ENCODE peak calls at places on chromosomes 4 and X, in nine cellular contexts. Q is nephron progenitor cell, N is kidney epithelial cell, B is fibroblast of lung, F is GM12865, Y is BE2C, X is progenitor cell of endocrine pancreas, Z is endothelial cell, H is GM13976. D is an unnamed sample.

GRCh38 chr4:8696369-8697127 is 104.0 kb downstream of the CPZ start:
- DNase-seq in Q (no peak), N (no peak), B (no peak), F (no peak), Y (no peak), X (no peak), Z (no peak), H (no peak), D (no peak)

GRCh38 chr4:106063009-106063408 is 167.7 kb downstream of the NPNT start:
- DNase-seq in Q (no peak), N (peak), B (peak), F (no peak), Y (no peak), X (no peak), Z (no peak), H (no peak), D (peak)

GRCh38 chr4:74529284-74530041 is 84.5 kb downstream of the AREG start:
- DNase-seq in Q (no peak), N (no peak), B (no peak), F (no peak), Y (no peak), X (no peak), Z (no peak), H (no peak), D (no peak)

GRCh38 chrX:131841496-131842410 is 181.3 kb upstream of the STK26 start:
- DNase-seq in Q (peak), N (peak), B (peak), F (peak), Y (peak), X (peak), Z (no peak), H (peak), D (peak)

GRCh38 chr4:79255793-79256192 is 70.1 kb downstream of the NAA11 start:
- DNase-seq in Q (no peak), N (no peak), B (no peak), F (no peak), Y (peak), X (no peak), Z (no peak), H (no peak), D (no peak)

GRCh38 chr4:163191999-163192398 is 25.3 kb upstream of the NAF1 start:
- DNase-seq in Q (no peak), N (no peak), B (no peak), F (peak), Y (no peak), X (no peak), Z (no peak), H (no peak), D (peak)

GRCh38 chr4:78569291-78569821 is 17.8 kb downstream of the ANXA3 start:
- DNase-seq in Q (no peak), N (peak), B (peak), F (no peak), Y (no peak), X (no peak), Z (no peak), H (no peak), D (peak)

GRCh38 chrX:110087485-110088356 is 84.8 kb downstream of the TMEM164 start:
- DNase-seq in Q (no peak), N (peak), B (peak), F (no peak), Y (no peak), X (no peak), Z (no peak), H (no peak), D (peak)

GRCh38 chr4:94933799-94934198 is 176.0 kb downstream of the BMPR1B start:
- DNase-seq in Q (no peak), N (no peak), B (peak), F (no peak), Y (no peak), X (no peak), Z (no peak), H (no peak), D (peak)

GRCh38 chr4:185665655-185666054 is 130.3 kb upstream of the PDLIM3 start:
- DNase-seq in Q (peak), N (no peak), B (no peak), F (no peak), Y (no peak), X (no peak), Z (no peak), H (no peak), D (no peak)

GRCh38 chr4:166501941-166502382 is 628.9 kb downstream of the TLL1 start:
- DNase-seq in Q (peak), N (no peak), B (peak), F (peak), Y (peak), X (no peak), Z (peak), H (peak), D (peak)

GRCh38 chr4:87848622-87849351 is 16.0 kb downstream of the MEPE start:
- DNase-seq in Q (peak), N (no peak), B (peak), F (peak), Y (peak), X (no peak), Z (peak), H (no peak), D (peak)

GRCh38 chr4:98027827-98028226 is 115.4 kb downstream of the STPG2 start:
- DNase-seq in Q (no peak), N (peak), B (peak), F (no peak), Y (no peak), X (no peak), Z (no peak), H (no peak), D (peak)

GRCh38 chrX:39941332-39941920 is 156.3 kb downstream of the BCOR start:
- DNase-seq in Q (no peak), N (no peak), B (peak), F (no peak), Y (peak), X (no peak), Z (no peak), H (no peak), D (peak)

GRCh38 chrX:38937400-38937799 is 136.1 kb downstream of the MID1IP1 start:
- DNase-seq in Q (no peak), N (no peak), B (no peak), F (no peak), Y (no peak), X (no peak), Z (no peak), H (no peak), D (no peak)

GRCh38 chrX:140860718-140861117 is 141.7 kb upstream of the SPANXB1 start:
- DNase-seq in Q (no peak), N (no peak), B (no peak), F (no peak), Y (no peak), X (no peak), Z (no peak), H (no peak), D (no peak)

GRCh38 chr4:139958738-139959096 is 195.3 kb downstream of the MAML3 start:
- DNase-seq in Q (no peak), N (no peak), B (no peak), F (no peak), Y (no peak), X (no peak), Z (no peak), H (no peak), D (no peak)

GRCh38 chr4:163679189-163679588 is 184.7 kb downstream of the TMA16 start:
- DNase-seq in Q (no peak), N (no peak), B (no peak), F (peak), Y (no peak), X (no peak), Z (no peak), H (peak), D (peak)

GRCh38 chr4:102036619-102037376 is 246.3 kb downstream of the BANK1 start:
- DNase-seq in Q (no peak), N (no peak), B (peak), F (no peak), Y (no peak), X (no peak), Z (no peak), H (no peak), D (peak)

GRCh38 chrX:119574394-119575266 is at the start of gene UBE2A:
- DNase-seq in Q (peak), N (no peak), B (peak), F (peak), Y (peak), X (peak), Z (peak), H (peak), D (peak)
- TF ChIP-seq CTCF in Q (no peak), N (no peak), B (peak), F (no peak), Y (no peak), X (peak), Z (peak), H (peak), D (peak)

DNA sequence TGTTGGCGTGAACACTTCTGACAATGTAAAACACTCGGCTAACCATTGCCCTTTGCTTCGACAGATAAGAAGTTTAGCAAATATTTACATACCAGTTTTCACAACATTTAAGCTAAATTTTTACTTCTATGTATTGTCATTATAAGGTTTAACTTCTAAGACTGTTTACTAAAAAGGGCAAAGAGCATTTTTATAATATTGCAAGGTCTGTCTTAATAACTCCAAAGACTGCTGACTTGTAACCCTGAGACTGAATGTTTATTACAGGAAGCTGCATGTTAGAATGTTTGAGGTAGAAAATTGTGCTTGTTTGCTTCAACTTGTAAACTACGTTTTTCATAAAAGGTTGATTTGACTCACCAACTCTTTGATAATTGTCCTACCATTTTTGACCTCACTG is 213.2 kb upstream of the RPS6KA3 start:
- DNase-seq in Q (no peak), N (no peak), B (no peak), F (no peak), Y (no peak), X (no peak), Z (no peak), H (no peak), D (no peak)
- TF ChIP-seq CTCF in Q (no peak), N (no peak), B (no peak), F (no peak), Y (no peak), X (no peak), Z (no peak), H (no peak), D (no peak)

GRCh38 chr4:42573249-42573648 is 83.7 kb downstream of the ATP8A1 start:
- DNase-seq in Q (no peak), N (no peak), B (no peak), F (no peak), Y (no peak), X (no peak), Z (no peak), H (no peak), D (no peak)

GRCh38 chr4:42579903-42580302 is 77.0 kb downstream of the ATP8A1 start:
- DNase-seq in Q (no peak), N (no peak), B (no peak), F (no peak), Y (no peak), X (no peak), Z (no peak), H (no peak), D (no peak)

GRCh38 chr4:42574873-42575272 is 82.0 kb downstream of the ATP8A1 start:
- DNase-seq in Q (no peak), N (no peak), B (no peak), F (no peak), Y (no peak), X (no peak), Z (no peak), H (no peak), D (no peak)

DNA sequence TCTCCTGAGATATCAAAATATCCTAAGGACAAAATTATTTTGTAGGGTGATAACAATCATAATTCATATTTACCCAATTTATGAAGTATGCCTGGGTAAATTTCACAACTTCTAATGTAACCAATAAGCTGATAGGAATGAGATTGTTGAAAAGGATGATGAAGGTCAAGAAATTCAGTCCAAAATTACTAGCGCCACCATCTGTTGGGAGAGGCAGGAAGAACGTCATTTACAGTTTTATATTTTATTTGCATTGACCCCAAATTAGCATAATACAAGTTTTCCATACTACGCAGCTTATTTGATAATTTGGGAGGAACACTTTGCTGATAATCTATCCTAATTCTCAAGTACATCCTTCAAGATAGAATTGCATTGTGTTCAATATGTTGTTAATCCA is 78.7 kb downstream of the ATP8A1 start:
- DNase-seq in Q (no peak), N (no peak), B (no peak), F (no peak), Y (no peak), X (no peak), Z (no peak), H (no peak), D (no peak)
- TF ChIP-seq CTCF in Q (no peak), N (no peak), B (no peak), F (no peak), Y (peak), X (no peak), Z (no peak), H (no peak), D (no peak)

GRCh38 chr4:99402765-99403164 is 32.4 kb downstream of the ADH7 start:
- DNase-seq in Q (no peak), N (no peak), B (no peak), F (no peak), Y (no peak), X (no peak), Z (no peak), H (no peak), D (no peak)
- TF ChIP-seq CTCF in Q (no peak), N (no peak), B (no peak), F (no peak), Y (peak), X (no peak), Z (no peak), H (no peak), D (peak)

DNA sequence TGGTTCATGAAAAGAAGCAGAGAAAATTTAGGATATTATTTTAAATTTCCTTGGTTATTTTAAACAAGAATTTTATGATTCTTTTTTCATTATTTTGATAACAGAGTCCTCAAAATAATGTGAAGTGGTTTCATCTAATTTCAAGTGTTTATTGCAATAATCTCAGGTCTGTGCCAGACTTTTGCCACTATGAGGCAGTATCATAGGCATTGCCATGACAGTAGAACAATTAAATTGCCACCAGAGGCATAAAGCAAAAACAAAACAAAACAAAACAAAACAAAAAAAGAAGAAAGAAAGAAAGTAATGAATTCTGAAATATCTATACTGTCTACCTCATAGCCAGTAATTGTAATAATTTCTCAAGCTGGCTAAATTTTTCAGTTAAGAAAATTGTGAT is 739.2 kb downstream of the KCTD8 start:
- DNase-seq in Q (no peak), N (no peak), B (no peak), F (no peak), Y (no peak), X (no peak), Z (no peak), H (no peak), D (no peak)
- TF ChIP-seq CTCF in Q (no peak), N (no peak), B (no peak), F (no peak), Y (no peak), X (no peak), Z (no peak), H (no peak), D (no peak)

D was measured in choroid plexus epithelial cell.